ENCODE peak calls at places on chromosomes 5 and 9, in eight cellular contexts. J is OCI-LY7, M is AG20443, W is NCI-H2171 treated with DMSO at 0.1 percent for 48 hours, E is RWPE1, V is EL, B is IMR-90, G is AG08395. N is an unnamed sample.

GRCh38 chr5:147704544-147704943 is 78.0 kb downstream of the JAKMIP2 start:
- DNase-seq in J (no peak), M (no peak), W (no peak), E (no peak), V (no peak), B (no peak), G (no peak), N (no peak)

GRCh38 chr9:26245072-26245471 is 566.8 kb upstream of the TUSC1 start:
- DNase-seq in J (no peak), M (no peak), W (no peak), E (no peak), V (no peak), B (peak; percentile 20), G (no peak), N (no peak)

GRCh38 chr9:18296702-18297531 is 177.0 kb upstream of the ADAMTSL1 start:
- DNase-seq in J (no peak), M (peak; percentile 50), W (no peak), E (no peak), V (peak; percentile 46), B (peak; percentile 53), G (peak; percentile 56), N (no peak)

GRCh38 chr5:6721442-6721841 is 8.2 kb downstream of the TENT4A start:
- DNase-seq in J (no peak), M (no peak), W (no peak), E (no peak), V (no peak), B (no peak), G (no peak), N (no peak)

GRCh38 chr5:138752341-138752950 is 779 bp upstream of the CTNNA1 start:
- DNase-seq in J (peak; percentile 25), M (no peak), W (no peak), E (no peak), V (peak; percentile 58), B (no peak), G (no peak), N (peak; percentile 39)

GRCh38 chr9:88697764-88698436 is 162.9 kb downstream of the NXNL2 start:
- DNase-seq in J (no peak), M (no peak), W (no peak), E (no peak), V (no peak), B (peak; percentile 39), G (no peak), N (no peak)

GRCh38 chr9:214488-215448 is at the start of gene DOCK8:
- DNase-seq in J (peak; percentile 84), M (peak; percentile 43), W (peak; percentile 40), E (peak; percentile 7), V (peak; percentile 34), B (no peak), G (no peak), N (peak; percentile 31)

GRCh38 chr9:115353681-115354080 is 235.7 kb upstream of the TNC start:
- DNase-seq in J (no peak), M (peak; percentile 13), W (no peak), E (no peak), V (peak; percentile 16), B (peak; percentile 6), G (no peak), N (no peak)